ENCODE peak calls at places on chromosomes 3 and 15, in ten cellular contexts. L is NCI-H1694; T is A172; E is RWPE2; H is hepatic stellate cell; Z is activated naive CD8-positive, alpha-beta T cell treated with anti-CD3 and anti-CD28 coated beads, Interleukin-2, amount 50 U/mL, for 24 hours; V is T-helper 2 cell; R is midbrain; U is left cardiac atrium; M is cardiac fibroblast. Y is an unnamed sample.

GRCh38 chr3:17672506-17672905 is 69.9 kb downstream of the TBC1D5 start:
- DNase-seq in U (no peak), M (peak), Z (no peak), V (no peak), R (peak), E (no peak), L (no peak), T (no peak), H (no peak), Y (no peak)

GRCh38 chr3:45665101-45665572 is 24.1 kb upstream of the SACM1L start:
- DNase-seq in T (peak), E (no peak), L (peak), Z (peak), R (no peak), H (no peak), M (peak), U (no peak), V (peak), Y (peak)

GRCh38 chr3:73498764-73499622 is 125.7 kb downstream of the PDZRN3 start:
- DNase-seq in R (no peak), Z (no peak), T (no peak), U (no peak), H (no peak), V (no peak), L (no peak), M (no peak), E (no peak), Y (no peak)

GRCh38 chr3:169657351-169658124 is 6.0 kb downstream of the MECOM start:
- DNase-seq in T (no peak), M (peak), H (no peak), V (no peak), E (no peak), R (no peak), U (no peak), L (no peak), Z (no peak), Y (no peak)

GRCh38 chr3:33372218-33373081 is 67.8 kb downstream of the UBP1 start:
- DNase-seq in Z (peak), M (peak), V (peak), L (no peak), U (peak), R (peak), T (peak), E (no peak), H (peak), Y (peak)

GRCh38 chr3:141845407-141846049 is 30.9 kb upstream of the ATP1B3 start:
- DNase-seq in R (no peak), E (no peak), Z (peak), M (no peak), L (no peak), H (no peak), U (no peak), V (no peak), T (no peak), Y (peak)

GRCh38 chr3:55327131-55327920 is 159.8 kb downstream of the WNT5A start:
- DNase-seq in Z (no peak), M (no peak), E (no peak), T (peak), U (no peak), R (no peak), L (no peak), H (peak), V (no peak), Y (no peak)

GRCh38 chr3:14570864-14571263 is 30.7 kb upstream of the GRIP2 start:
- DNase-seq in R (no peak), M (no peak), T (no peak), Z (no peak), U (no peak), E (no peak), V (no peak), L (no peak), H (no peak), Y (no peak)

GRCh38 chr3:192772495-192772894 is 45.2 kb upstream of the FGF12 start:
- DNase-seq in R (peak), U (peak), E (no peak), Z (peak), H (peak), M (peak), L (peak), T (peak), V (no peak), Y (no peak)

GRCh38 chr15:98954411-98954810 is 53.2 kb downstream of the PGPEP1L start:
- DNase-seq in R (peak), T (peak), M (peak), H (peak), Z (no peak), U (peak), V (no peak), L (no peak), E (peak), Y (no peak)

GRCh38 chr15:85750319-85750806 is 44.4 kb downstream of the KLHL25 start:
- DNase-seq in Z (no peak), L (no peak), V (no peak), T (no peak), M (peak), U (peak), H (peak), E (peak), R (peak), Y (no peak)

GRCh38 chr3:114596147-114596546 is 302.3 kb downstream of the TIGIT start:
- DNase-seq in V (no peak), T (no peak), L (no peak), U (no peak), E (no peak), R (no peak), Z (no peak), H (no peak), M (no peak), Y (no peak)

GRCh38 chr3:111884411-111885018 is 25.4 kb downstream of the PHLDB2 start:
- DNase-seq in U (no peak), M (no peak), Z (no peak), T (no peak), L (no peak), E (no peak), V (no peak), H (no peak), R (no peak), Y (no peak)

GRCh38 chr3:169619793-169620192 is 43.7 kb downstream of the MECOM start:
- DNase-seq in L (no peak), R (no peak), Z (no peak), M (no peak), H (no peak), U (no peak), E (no peak), T (no peak), V (no peak), Y (no peak)

GRCh38 chr3:110413807-110414748 is 657.5 kb upstream of the NECTIN3 start:
- DNase-seq in Z (no peak), U (no peak), T (peak), R (no peak), E (no peak), V (no peak), L (no peak), M (peak), H (peak), Y (no peak)

GRCh38 chr15:88497109-88497761 is 29.7 kb downstream of the MRPS11 start:
- DNase-seq in V (no peak), T (no peak), R (no peak), M (no peak), H (no peak), L (no peak), Z (no peak), U (no peak), E (no peak), Y (no peak)

GRCh38 chr15:67700023-67700422 is 125.3 kb upstream of the SKOR1 start:
- DNase-seq in R (no peak), T (peak), U (no peak), V (no peak), H (no peak), M (no peak), E (no peak), Z (no peak), L (no peak), Y (no peak)

GRCh38 chr15:72859023-72859756 is 75.6 kb upstream of the ADPGK start:
- DNase-seq in R (peak), U (no peak), Z (no peak), H (no peak), L (no peak), V (no peak), M (no peak), T (no peak), E (no peak), Y (no peak)

GRCh38 chr3:108488631-108489030 is 21.8 kb downstream of the MYH15 start:
- DNase-seq in L (no peak), R (no peak), E (no peak), M (peak), H (no peak), V (no peak), Z (no peak), U (no peak), T (no peak), Y (no peak)

GRCh38 chr3:38438421-38438820 is 15.3 kb upstream of the ACVR2B start:
- DNase-seq in T (peak), M (no peak), V (peak), L (no peak), H (no peak), Z (no peak), U (peak), R (no peak), E (no peak), Y (no peak)

GRCh38 chr3:114144909-114145688 is 33.8 kb downstream of the DRD3 start:
- DNase-seq in H (peak), Z (peak), U (peak), E (no peak), M (peak), V (no peak), L (no peak), R (no peak), T (peak), Y (peak)

GRCh38 chr15:78130466-78131294 is 565 bp downstream of the CIB2 start:
- DNase-seq in R (no peak), E (peak), H (no peak), M (no peak), L (no peak), U (no peak), Z (peak), T (no peak), V (no peak), Y (no peak)

GRCh38 chr3:186772886-186773417 is 10.4 kb upstream of the EIF4A2 start:
- DNase-seq in R (peak), T (no peak), U (peak), Z (peak), H (peak), M (peak), L (no peak), E (no peak), V (no peak), Y (peak)

GRCh38 chr3:181712505-181713299 is 977 bp downstream of the SOX2 start:
- DNase-seq in L (no peak), R (no peak), T (peak), M (no peak), Z (no peak), V (no peak), H (no peak), U (no peak), E (no peak), Y (no peak)

GRCh38 chr15:62112616-62113593 is 46.1 kb downstream of the C2CD4A start:
- DNase-seq in T (peak), H (peak), V (no peak), Z (no peak), R (no peak), U (no peak), M (peak), E (no peak), L (no peak), Y (no peak)